ENCODE peak calls at places on chromosome 14, in five cellular contexts. G is brain microvascular endothelial cell, E is GM12878, D is cardiac muscle cell, X is AG04450. M is an unnamed sample.

GRCh38 chr14:88551094-88551870 is 3.5 kb downstream of the PTPN21 start:
- DNase-seq in G (peak), E (no peak), D (peak), X (peak), M (no peak)

GRCh38 chr14:58796636-58797429 is 159.1 kb downstream of the DACT1 start:
- DNase-seq in G (no peak), E (peak), D (peak), X (no peak), M (peak)

GRCh38 chr14:37274652-37275051 is 76.9 kb downstream of the MIPOL1 start:
- DNase-seq in G (no peak), E (no peak), D (no peak), X (no peak), M (no peak)

GRCh38 chr14:71290960-71291466 is 383.8 kb downstream of the PCNX1 start:
- DNase-seq in G (peak), E (peak), D (no peak), X (peak), M (peak)

GRCh38 chr14:105474478-105475268 is at the start of gene CRIP2:
- DNase-seq in G (no peak), E (no peak), D (peak), X (no peak), M (no peak)

GRCh38 chr14:59254146-59254910 is 65.9 kb downstream of the DAAM1 start:
- DNase-seq in G (peak), E (no peak), D (no peak), X (peak), M (no peak)

GRCh38 chr14:105440554-105440900 is 20.9 kb downstream of the MTA1 start:
- DNase-seq in G (no peak), E (no peak), D (no peak), X (no peak), M (no peak)

GRCh38 chr14:75597149-75597548 is 18.7 kb downstream of the FLVCR2 start:
- DNase-seq in G (no peak), E (no peak), D (no peak), X (no peak), M (no peak)

GRCh38 chr14:101449114-101449513 is 112.2 kb upstream of the DIO3 start:
- DNase-seq in G (no peak), E (no peak), D (no peak), X (no peak), M (no peak)

GRCh38 chr14:105055334-105055733 is 9.9 kb downstream of the GPR132 start:
- DNase-seq in G (no peak), E (no peak), D (no peak), X (no peak), M (no peak)

GRCh38 chr14:93458234-93458633 is 27.5 kb downstream of the UNC79 start:
- DNase-seq in G (no peak), E (no peak), D (no peak), X (no peak), M (no peak)

GRCh38 chr14:70096866-70097265 is 91.9 kb downstream of the SLC8A3 start:
- DNase-seq in G (peak), E (no peak), D (peak), X (no peak), M (no peak)

GRCh38 chr14:61110683-61111082 is 129.6 kb downstream of the SLC38A6 start:
- DNase-seq in G (no peak), E (no peak), D (no peak), X (no peak), M (no peak)

GRCh38 chr14:93011650-93012317 is 88.8 kb downstream of the CHGA start:
- DNase-seq in G (no peak), E (no peak), D (no peak), X (no peak), M (no peak)

GRCh38 chr14:103528158-103528511 is 861 bp upstream of the TRMT61A start:
- DNase-seq in G (no peak), E (no peak), D (no peak), X (no peak), M (no peak)

GRCh38 chr14:104940526-104941150 is 16.0 kb downstream of the PLD4 start:
- DNase-seq in G (no peak), E (no peak), D (no peak), X (no peak), M (no peak)

GRCh38 chr14:22386924-22387775 is 201.9 kb downstream of the DAD1 start:
- DNase-seq in G (peak), E (peak), D (peak), X (peak), M (peak)

GRCh38 chr14:33569844-33570716 is 380.8 kb downstream of the EGLN3 start:
- DNase-seq in G (peak), E (no peak), D (no peak), X (no peak), M (no peak)

GRCh38 chr14:54570047-54570446 is 3.1 kb downstream of the SAMD4A start:
- DNase-seq in G (no peak), E (no peak), D (no peak), X (no peak), M (no peak)
- H3K4me3 ChIP-seq in G (no peak), E (no peak), D (peak), X (peak), M (no peak)

GRCh38 chr14:97031530-97031929 is 234.3 kb downstream of the VRK1 start:
- DNase-seq in G (no peak), E (no peak), D (no peak), X (no peak), M (no peak)
- TF ChIP-seq CTCF in G (no peak), E (no peak), D (no peak), X (no peak), M (no peak)

DNA sequence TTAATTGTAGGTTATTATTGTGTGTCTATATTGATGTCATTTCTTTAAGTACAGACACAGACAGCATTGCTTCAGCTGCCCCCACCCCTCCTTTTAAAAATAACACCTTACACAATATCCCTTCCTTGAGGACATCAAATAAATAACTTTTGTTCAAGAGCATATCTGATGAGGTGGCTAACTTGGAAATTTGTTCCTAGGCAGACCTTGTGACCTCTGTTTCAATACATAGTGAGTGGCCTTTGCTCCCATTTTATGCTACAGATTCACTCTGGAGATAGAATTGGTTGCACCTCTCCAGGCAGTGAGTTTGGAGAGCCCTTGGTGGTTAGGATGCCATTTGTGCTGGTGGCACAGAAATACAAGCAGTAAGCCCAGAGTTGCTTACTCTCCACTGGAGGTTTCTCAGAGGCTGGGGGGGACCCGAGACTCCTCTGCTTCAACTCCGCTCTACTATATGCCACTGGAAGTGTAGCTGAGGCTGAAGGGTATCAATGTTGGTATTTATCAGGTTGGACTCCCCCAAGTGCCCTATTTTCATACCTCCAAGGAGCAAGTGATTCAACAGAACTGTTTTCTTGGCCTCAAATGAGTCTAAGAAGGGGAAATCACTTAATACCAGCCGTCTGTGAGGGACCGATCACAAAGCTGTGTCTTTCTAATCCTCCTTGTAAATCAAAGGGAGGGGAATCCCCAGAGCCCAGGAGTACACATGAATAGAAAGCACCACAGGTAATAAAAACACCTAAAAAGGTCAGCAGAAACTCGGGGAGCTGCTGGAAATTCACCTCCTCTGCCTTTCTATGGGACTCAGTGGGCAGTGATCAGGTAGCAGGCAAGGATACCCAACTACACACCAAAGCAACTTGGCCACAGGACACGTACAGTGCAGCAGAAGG is 463.1 kb downstream of the RAD51B start:
- DNase-seq in G (no peak), E (peak), D (no peak), X (no peak), M (no peak)
- H3K4me3 ChIP-seq in G (no peak), E (no peak), D (no peak), X (no peak), M (peak)

GRCh38 chr14:68523326-68523610 is 269.6 kb downstream of the ZFP36L1 start:
- DNase-seq in G (no peak), E (no peak), D (no peak), X (no peak), M (no peak)

GRCh38 chr14:68521557-68521901 is 271.3 kb downstream of the ZFP36L1 start:
- DNase-seq in G (no peak), E (no peak), D (no peak), X (no peak), M (no peak)

GRCh38 chr14:68523994-68524725 is 268.7 kb downstream of the ZFP36L1 start:
- DNase-seq in G (no peak), E (no peak), D (no peak), X (no peak), M (no peak)

GRCh38 chr14:68521952-68522509 is 270.8 kb downstream of the ZFP36L1 start:
- DNase-seq in G (no peak), E (no peak), D (no peak), X (no peak), M (no peak)

DNA sequence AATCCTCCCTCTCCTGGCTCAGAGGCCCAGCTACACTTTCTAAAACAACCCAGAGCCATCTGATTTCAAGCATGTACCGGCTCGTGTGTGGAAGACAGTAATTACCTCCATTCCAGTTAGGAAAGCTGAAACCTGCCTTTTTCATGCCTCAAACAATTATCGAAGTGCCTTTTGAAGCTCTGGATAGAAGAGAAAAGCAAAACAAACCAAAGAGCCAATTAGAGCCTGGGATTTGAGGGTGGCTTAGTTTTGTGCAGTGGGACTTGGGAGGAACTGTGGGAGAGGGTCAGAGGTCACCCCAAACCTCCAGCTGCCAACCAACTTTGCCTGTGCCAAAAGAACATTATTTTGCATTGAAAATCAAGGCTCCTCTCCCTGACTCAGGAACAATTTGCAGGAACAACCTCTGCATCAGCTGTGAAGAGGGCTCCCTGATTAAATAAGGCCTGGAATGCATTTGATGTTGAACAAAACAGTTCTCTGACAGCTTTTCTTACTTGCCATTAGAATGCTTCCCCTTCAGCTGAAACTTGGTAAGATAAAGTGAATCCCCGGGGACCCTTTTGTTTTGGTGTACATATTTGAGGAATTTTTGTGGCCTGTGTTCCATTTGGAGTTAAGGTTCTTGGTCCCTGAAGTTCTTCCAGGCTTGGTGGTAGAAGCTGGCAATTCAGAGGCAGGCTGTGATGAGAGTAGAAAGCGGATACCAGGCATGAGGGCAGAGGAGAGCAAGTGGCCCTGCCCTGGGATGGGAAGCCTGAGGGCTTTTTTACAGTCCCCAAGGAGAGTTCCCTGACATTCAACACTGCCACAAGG is 270.1 kb downstream of the ZFP36L1 start:
- DNase-seq in G (peak), E (no peak), D (peak), X (no peak), M (no peak)
- TF ChIP-seq CTCF in G (no peak), E (no peak), D (no peak), X (no peak), M (no peak)

DNA sequence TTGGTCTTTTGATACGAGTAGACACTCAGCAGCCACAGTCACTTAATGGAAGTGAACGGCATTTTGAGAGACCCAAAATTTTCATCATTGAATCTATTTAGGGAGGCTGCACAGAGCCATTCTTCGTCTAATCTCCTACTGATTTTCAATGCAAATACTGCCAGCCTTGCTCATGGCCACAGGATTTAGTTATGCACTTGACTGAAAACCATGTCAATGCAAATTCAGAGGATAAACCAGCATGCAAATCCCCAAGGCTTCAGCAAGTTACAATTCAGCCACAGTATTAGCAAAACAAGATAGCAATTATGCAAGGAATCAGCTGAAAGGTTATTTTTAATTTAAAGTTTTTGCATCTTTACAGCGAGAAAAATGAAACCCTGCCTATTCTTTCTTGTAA is 985.5 kb upstream of the FLRT2 start:
- DNase-seq in G (no peak), E (no peak), D (no peak), X (no peak), M (no peak)
- H3K4me3 ChIP-seq in G (no peak), E (no peak), D (no peak), X (no peak), M (no peak)

DNA sequence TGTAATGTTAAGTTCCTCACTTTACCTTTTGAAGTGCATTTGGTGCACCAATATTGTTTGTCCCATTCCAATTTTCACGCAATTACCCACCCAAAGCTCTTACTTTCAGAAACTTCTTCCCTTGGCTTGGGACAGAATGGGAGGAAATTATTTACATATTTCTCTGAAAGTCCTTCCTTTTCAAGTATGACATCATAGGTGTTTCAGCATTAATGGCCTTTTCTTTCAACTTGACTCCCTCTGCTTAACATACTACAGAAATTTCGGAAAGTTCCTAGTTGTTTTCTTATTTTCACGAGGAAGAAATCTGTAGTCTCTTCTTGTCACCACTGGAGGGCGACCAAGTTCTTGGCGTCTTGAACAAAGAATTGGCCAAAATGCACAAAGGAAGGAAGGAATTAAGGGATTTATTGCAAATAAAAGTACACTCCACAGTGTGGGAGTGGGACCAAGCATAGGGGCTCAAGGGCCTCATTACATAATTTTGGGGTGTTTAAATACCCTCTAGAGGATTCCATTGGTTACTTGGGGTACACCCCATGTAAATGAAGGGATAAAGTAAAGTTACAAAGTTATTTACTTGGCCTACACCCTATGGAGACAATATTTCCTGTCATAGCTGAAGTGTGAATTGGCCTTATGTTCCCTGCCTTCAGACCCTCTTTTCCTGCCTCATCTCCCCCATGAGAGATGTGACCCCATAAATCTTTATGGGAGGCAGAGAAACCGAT is 70.5 kb downstream of the RPL10L start:
- DNase-seq in G (peak), E (no peak), D (peak), X (no peak), M (no peak)
- TF ChIP-seq CTCF in G (peak), E (peak), D (peak), X (no peak), M (peak)

DNA sequence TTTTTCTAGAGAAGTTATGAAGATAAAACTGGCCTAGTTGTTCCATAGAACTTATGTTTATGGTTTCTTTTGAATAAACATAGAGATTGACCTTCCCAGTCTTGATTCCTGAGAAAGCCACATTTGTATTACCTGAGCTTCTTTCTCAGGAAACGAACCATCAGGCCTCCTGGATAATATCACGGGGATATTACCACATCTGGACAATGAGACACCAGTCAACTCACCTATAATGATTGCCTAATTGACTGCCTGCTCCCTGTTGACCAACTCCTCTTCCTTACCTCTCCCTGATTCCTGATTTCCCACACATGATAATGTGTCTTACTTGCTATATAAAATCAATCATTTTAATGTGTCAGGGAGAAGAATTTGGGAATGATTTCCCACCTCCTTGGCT is 822.7 kb downstream of the LRFN5 start:
- DNase-seq in G (no peak), E (no peak), D (no peak), X (no peak), M (no peak)
- H3K4me3 ChIP-seq in G (no peak), E (no peak), D (no peak), X (no peak), M (no peak)